ENCODE peak calls at places on chromosomes 6 and 20, in nine cellular contexts. J is HAP-1; S is HepG2; M is amniotic epithelial cell; T is breast epithelium; G is activated CD4-positive, CD25-positive, alpha-beta regulatory T cell treated with anti-CD3 and anti-CD28 coated beads, Interleukin-2, amount 50 U/mL, for 72 hours; E is iPS DF 6.9; L is T-helper 1 cell; I is 8988T. W is an unnamed sample.

GRCh38 chr6:90095788-90096187 is 200.9 kb downstream of the BACH2 start:
- DNase-seq in J (no peak), S (no peak), M (no peak), T (no peak), G (no peak), E (no peak), L (no peak), I (no peak), W (no peak)

GRCh38 chr6:38912378-38912777 is 136.2 kb upstream of the GLP1R start:
- DNase-seq in J (no peak), S (no peak), M (no peak), T (no peak), G (no peak), E (no peak), L (no peak), I (no peak), W (no peak)

GRCh38 chr20:22058746-22059145 is 353.3 kb downstream of the PAX1 start:
- DNase-seq in J (no peak), S (no peak), M (no peak), T (no peak), G (no peak), E (no peak), L (no peak), I (no peak), W (no peak)

GRCh38 chr6:125511809-125512341 is 210.1 kb upstream of the HDDC2 start:
- DNase-seq in J (no peak), S (peak; percentile 18), M (no peak), T (no peak), G (no peak), E (no peak), L (no peak), I (no peak), W (peak; percentile 60)

GRCh38 chr6:136503303-136503702 is 46.9 kb downstream of the MAP7 start:
- DNase-seq in J (peak; percentile 76), S (no peak), M (no peak), T (no peak), G (no peak), E (peak; percentile 35), L (no peak), I (no peak), W (no peak)

GRCh38 chr20:58755751-58756524 is 63.3 kb downstream of the NPEPL1 start:
- DNase-seq in J (no peak), S (no peak), M (no peak), T (no peak), G (peak; percentile 11), E (no peak), L (no peak), I (no peak), W (no peak)

GRCh38 chr6:100176321-100176950 is 182.4 kb upstream of the MCHR2 start:
- DNase-seq in J (peak; percentile 17), S (peak; percentile 14), M (peak; percentile 63), T (no peak), G (no peak), E (no peak), L (no peak), I (no peak), W (peak; percentile 63)

GRCh38 chr20:48962976-48963730 is 41.6 kb downstream of the ARFGEF2 start:
- DNase-seq in J (no peak), S (no peak), M (no peak), T (peak; percentile 56), G (no peak), E (no peak), L (no peak), I (no peak), W (no peak)

GRCh38 chr20:51961964-51962761 is 159.8 kb upstream of the SALL4 start:
- DNase-seq in J (peak; percentile 82), S (no peak), M (no peak), T (no peak), G (no peak), E (no peak), L (no peak), I (no peak), W (no peak)

GRCh38 chr6:118187568-118188164 is 280.6 kb downstream of the SLC35F1 start:
- DNase-seq in J (no peak), S (no peak), M (peak; percentile 17), T (no peak), G (no peak), E (no peak), L (no peak), I (no peak), W (peak; percentile 23)

W was measured in A172.